ENCODE peak calls at places on chromosome 12, in four cellular contexts. One of them, this sample, is unnamed.

GRCh38 chr12:115259968-115260806 is 576.2 kb upstream of the TBX3 start:
- DNase-seq in H1: no peak
- DNase-seq in astrocyte: no peak
- DNase-seq in PC-3: no peak
- DNase-seq in this sample: no peak

GRCh38 chr12:38889297-38889815 is 16.0 kb downstream of the CPNE8 start:
- DNase-seq in H1: no peak
- DNase-seq in astrocyte: no peak
- DNase-seq in PC-3: no peak
- DNase-seq in this sample: no peak

GRCh38 chr12:46160081-46160980 is 108.5 kb downstream of the SLC38A1 start:
- DNase-seq in H1: no peak
- DNase-seq in astrocyte: peak; percentile 93
- DNase-seq in PC-3: no peak
- DNase-seq in this sample: peak; percentile 85

GRCh38 chr12:23025372-23026021 is 400.5 kb downstream of the ETNK1 start:
- DNase-seq in H1: no peak
- DNase-seq in astrocyte: no peak
- DNase-seq in PC-3: no peak
- DNase-seq in this sample: no peak

GRCh38 chr12:91562476-91562875 is 379.9 kb upstream of the DCN start:
- DNase-seq in H1: no peak
- DNase-seq in astrocyte: no peak
- DNase-seq in PC-3: no peak
- DNase-seq in this sample: no peak

GRCh38 chr12:32115404-32116104 is 8.9 kb downstream of the BICD1 start:
- DNase-seq in H1: no peak
- DNase-seq in astrocyte: peak; percentile 99
- DNase-seq in PC-3: peak; percentile 96
- DNase-seq in this sample: peak; percentile 81

GRCh38 chr12:49089831-49090773 is 4.5 kb downstream of the DHH start:
- DNase-seq in H1: no peak
- DNase-seq in astrocyte: peak; percentile 32
- DNase-seq in PC-3: peak; percentile 35
- DNase-seq in this sample: no peak

GRCh38 chr12:101696477-101697196 is 803 bp upstream of the CHPT1 start:
- DNase-seq in H1: no peak
- DNase-seq in astrocyte: no peak
- DNase-seq in PC-3: peak; percentile 24
- DNase-seq in this sample: no peak

GRCh38 chr12:51082561-51083139 is 746 bp downstream of the CSRNP2 start:
- DNase-seq in H1: peak; percentile 33
- DNase-seq in astrocyte: peak; percentile 42
- DNase-seq in PC-3: peak; percentile 32
- DNase-seq in this sample: no peak

GRCh38 chr12:82359115-82359478 is 768 bp downstream of the METTL25 start:
- DNase-seq in H1: no peak
- DNase-seq in astrocyte: peak; percentile 1
- DNase-seq in PC-3: no peak
- DNase-seq in this sample: no peak

GRCh38 chr12:102406033-102406584 is 74.3 kb downstream of the IGF1 start:
- DNase-seq in H1: no peak
- DNase-seq in astrocyte: peak; percentile 37
- DNase-seq in PC-3: no peak
- DNase-seq in this sample: no peak

GRCh38 chr12:40829738-40830144 is 137.5 kb downstream of the CNTN1 start:
- DNase-seq in H1: no peak
- DNase-seq in astrocyte: no peak
- DNase-seq in PC-3: peak; percentile 65
- DNase-seq in this sample: peak; percentile 71

GRCh38 chr12:40833818-40834217 is 141.6 kb downstream of the CNTN1 start:
- DNase-seq in H1: no peak
- DNase-seq in astrocyte: no peak
- DNase-seq in PC-3: no peak
- DNase-seq in this sample: no peak

GRCh38 chr12:40834321-40834720 is 142.1 kb downstream of the CNTN1 start:
- DNase-seq in H1: no peak
- DNase-seq in astrocyte: no peak
- DNase-seq in PC-3: no peak
- DNase-seq in this sample: no peak

GRCh38 chr12:40832668-40833067 is 140.4 kb downstream of the CNTN1 start:
- DNase-seq in H1: no peak
- DNase-seq in astrocyte: no peak
- DNase-seq in PC-3: no peak
- DNase-seq in this sample: no peak

GRCh38 chr12:40831916-40832315 is 139.7 kb downstream of the CNTN1 start:
- DNase-seq in H1: no peak
- DNase-seq in astrocyte: no peak
- DNase-seq in PC-3: no peak
- DNase-seq in this sample: peak; percentile 48
- H2AFZ ChIP-seq in H1: no peak overlapping the region
- H2AFZ ChIP-seq in astrocyte: no peak overlapping the region
- H2AFZ ChIP-seq in PC-3: no peak overlapping the region
- H2AFZ ChIP-seq in this sample: no peak overlapping the region

GRCh38 chr12:30025317-30025716 is 241.6 kb upstream of the TMTC1 start:
- DNase-seq in H1: no peak
- DNase-seq in astrocyte: no peak
- DNase-seq in PC-3: no peak
- DNase-seq in this sample: no peak
- TF ChIP-seq EZH2 in H1: no peak
- TF ChIP-seq EZH2 in astrocyte: no peak
- TF ChIP-seq EZH2 in PC-3: no peak
- TF ChIP-seq EZH2 in this sample: no peak

GRCh38 chr12:110853856-110854255 is 7.1 kb downstream of the CCDC63 start:
- DNase-seq in H1: no peak
- DNase-seq in astrocyte: no peak
- DNase-seq in PC-3: no peak
- DNase-seq in this sample: no peak
- H2AFZ ChIP-seq in H1: no peak overlapping the region
- H2AFZ ChIP-seq in astrocyte: no peak overlapping the region
- H2AFZ ChIP-seq in PC-3: no peak overlapping the region
- H2AFZ ChIP-seq in this sample: no peak overlapping the region

DNA sequence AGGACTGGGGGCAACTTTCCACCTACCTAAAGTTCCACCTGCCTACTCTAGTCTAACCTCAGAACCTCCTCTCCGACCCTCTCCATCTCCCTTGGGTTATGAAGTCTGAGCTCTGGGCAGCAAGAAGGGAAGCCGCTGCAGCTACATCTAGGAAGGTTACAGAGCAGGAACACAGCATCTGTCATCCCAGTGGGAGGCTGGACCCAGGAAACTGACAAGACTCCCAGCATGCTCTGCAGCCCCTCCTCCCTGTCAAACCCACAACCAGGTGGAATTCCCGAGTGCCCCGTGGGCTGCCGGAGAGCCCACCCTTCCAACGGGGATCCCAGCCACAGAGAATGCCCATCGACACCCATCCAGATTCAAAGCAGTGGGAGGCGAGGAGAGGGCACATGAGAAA is 2.1 kb downstream of the TESC start:
- DNase-seq in H1: no peak
- DNase-seq in astrocyte: no peak
- DNase-seq in PC-3: no peak
- DNase-seq in this sample: no peak
- TF ChIP-seq EZH2 in H1: no peak
- TF ChIP-seq EZH2 in astrocyte: no peak
- TF ChIP-seq EZH2 in PC-3: no peak
- TF ChIP-seq EZH2 in this sample: no peak

GRCh38 chr12:55974308-55974724 is 438 bp downstream of the RAB5B start:
- DNase-seq in H1: no peak
- DNase-seq in astrocyte: peak; percentile 44
- DNase-seq in PC-3: peak; percentile 40
- DNase-seq in this sample: no peak
- H2AFZ ChIP-seq in H1: no peak overlapping the region
- H2AFZ ChIP-seq in astrocyte: peak overlapping the region; percentile 35
- H2AFZ ChIP-seq in PC-3: peak overlapping the region; percentile 91
- H2AFZ ChIP-seq in this sample: peak overlapping the region; percentile 0